ENCODE peak calls at places on chromosome 6, in six cellular contexts. M is aorta, T is keratinocyte, D is H1, X is adrenal gland, Q is pancreas. A is an unnamed sample.

GRCh38 chr6:3389390-3390167 is 67.3 kb downstream of the SLC22A23 start:
- DNase-seq in D (no peak), M (peak; percentile 71), Q (no peak), T (no peak), X (no peak), A (no peak)

GRCh38 chr6:33314943-33315752 is 1.3 kb upstream of the TAPBP start:
- DNase-seq in T (no peak), Q (peak; percentile 52), M (peak; percentile 67), D (peak; percentile 78), X (peak; percentile 64), A (peak; percentile 76)

GRCh38 chr6:3383525-3383924 is 73.3 kb downstream of the SLC22A23 start:
- DNase-seq in Q (peak; percentile 60), T (no peak), X (peak; percentile 54), D (no peak), M (no peak), A (peak; percentile 92)

GRCh38 chr6:101544286-101544685 is 150.8 kb downstream of the GRIK2 start:
- DNase-seq in D (no peak), Q (no peak), X (no peak), T (peak; percentile 23), M (no peak), A (no peak)

GRCh38 chr6:130982060-130982459 is 81.0 kb downstream of the EPB41L2 start:
- DNase-seq in M (no peak), X (no peak), Q (no peak), D (no peak), T (no peak), A (no peak)

GRCh38 chr6:138691595-138692057 is 81.9 kb upstream of the CCDC28A start:
- DNase-seq in T (no peak), X (no peak), Q (peak; percentile 27), D (no peak), M (no peak), A (peak; percentile 31)

GRCh38 chr6:36442083-36442670 is 477 bp downstream of the PXT1 start:
- DNase-seq in M (no peak), X (no peak), Q (no peak), T (no peak), D (no peak), A (no peak)

GRCh38 chr6:20266851-20267608 is 54.8 kb upstream of the MBOAT1 start:
- DNase-seq in M (no peak), Q (no peak), T (peak; percentile 73), D (no peak), X (no peak), A (peak; percentile 13)

GRCh38 chr6:132907915-132908314 is 93.5 kb downstream of the RPS12 start:
- DNase-seq in X (no peak), D (no peak), T (no peak), Q (no peak), M (no peak), A (no peak)

GRCh38 chr6:156282087-156282486 is 495.1 kb upstream of the ARID1B start:
- DNase-seq in X (no peak), D (no peak), Q (no peak), T (no peak), M (no peak), A (no peak)

GRCh38 chr6:158916638-158917037 is 83.4 kb downstream of the RSPH3 start:
- DNase-seq in T (no peak), M (no peak), D (no peak), Q (no peak), X (no peak), A (no peak)

GRCh38 chr6:111982681-111983080 is 71.2 kb upstream of the CCN6 start:
- DNase-seq in D (no peak), M (no peak), T (no peak), X (no peak), Q (no peak), A (no peak)

DNA sequence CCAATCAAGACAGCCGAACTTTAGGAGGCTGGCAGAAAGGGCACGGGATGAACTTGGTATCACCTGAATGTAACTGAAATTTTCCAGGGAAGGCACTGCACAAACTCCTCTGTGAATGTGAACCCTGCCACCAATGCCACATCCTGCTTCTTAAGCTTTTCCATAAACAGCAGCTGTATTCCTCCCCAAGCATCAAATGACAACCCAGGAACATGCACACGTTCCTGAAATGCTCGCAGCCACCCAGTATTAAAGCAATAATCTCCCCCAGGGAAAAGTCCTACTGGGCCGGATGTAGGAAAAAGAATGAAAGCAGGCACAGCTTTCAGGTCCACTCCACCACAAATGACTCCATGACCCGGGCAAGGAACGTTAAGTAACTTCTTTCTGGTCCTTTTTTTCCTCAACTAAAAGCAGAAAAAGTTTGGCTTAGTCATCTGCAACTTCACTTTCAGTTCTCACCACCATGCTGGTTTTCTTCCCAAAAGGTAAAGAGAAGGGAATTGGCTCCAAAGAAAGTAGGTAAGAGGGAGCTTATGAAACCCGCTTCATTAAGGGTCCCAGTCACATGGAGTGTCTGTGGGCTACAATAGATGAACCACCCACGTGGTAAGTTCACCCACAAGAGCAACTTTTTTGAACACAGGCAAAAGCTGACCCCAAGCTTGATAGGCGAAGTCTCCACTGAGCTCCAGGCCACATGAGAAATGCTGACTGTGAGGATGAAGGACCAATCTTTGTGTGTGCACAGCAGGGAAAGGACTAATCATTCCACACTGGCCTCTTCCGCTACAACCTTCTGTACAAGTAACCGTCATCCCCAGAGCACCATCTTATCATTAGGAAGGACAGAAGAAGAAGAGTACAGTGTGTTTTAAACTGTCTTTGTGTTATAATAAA is 90.1 kb downstream of the HIVEP2 start:
- DNase-seq in M (no peak), D (no peak), X (no peak), Q (no peak), T (no peak), A (no peak)
- H3K4me1 ChIP-seq in M (peaks cover 2% of the 10 kb centered on the region), D (peaks cover 10% of the 10 kb centered on the region), X (peaks cover 8% of the 10 kb centered on the region), Q (peaks cover 36% of the 10 kb centered on the region), T (peaks cover 21% of the 10 kb centered on the region), A (peaks cover 3% of the 10 kb centered on the region)

GRCh38 chr6:24908555-24908954 is 27.2 kb downstream of the RIPOR2 start:
- DNase-seq in Q (no peak), D (no peak), X (no peak), T (no peak), M (no peak), A (no peak)
- H3K4me3 ChIP-seq in Q (no peak overlapping the region), D (no peak overlapping the region), X (no peak overlapping the region), T (no peak overlapping the region), M (no peak overlapping the region), A (no peak overlapping the region)

DNA sequence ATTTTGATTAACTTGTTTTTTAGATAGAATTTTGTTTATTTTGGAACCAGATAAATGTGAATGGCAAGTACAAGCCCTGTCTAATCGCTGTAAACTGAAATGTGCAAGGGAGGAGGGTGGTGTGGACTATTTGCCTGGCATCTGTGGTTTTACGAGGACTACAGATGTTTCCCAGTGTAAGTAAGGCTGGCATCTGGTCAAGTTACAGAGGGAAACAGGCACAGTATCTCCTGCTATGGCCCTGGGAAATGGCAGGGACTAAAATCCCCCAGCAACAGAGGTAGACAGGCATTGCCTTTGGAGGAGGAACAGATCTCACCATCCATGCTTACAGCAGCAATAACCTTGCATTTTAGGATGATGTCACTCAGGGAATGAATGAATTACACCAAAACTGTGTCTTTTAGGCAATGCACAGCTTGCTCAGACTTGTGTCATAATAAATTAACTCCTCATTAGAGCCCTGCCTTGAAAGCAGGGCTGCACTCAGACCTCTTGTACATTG is 96.3 kb downstream of the TCP11 start:
- DNase-seq in Q (no peak), D (no peak), T (no peak), X (no peak), M (no peak), A (peak; percentile 17)
- H3K4me1 ChIP-seq in Q (peaks cover 29% of the 10 kb centered on the region), D (peaks cover 63% of the 10 kb centered on the region), T (peaks cover 24% of the 10 kb centered on the region), X (peaks cover 49% of the 10 kb centered on the region), M (peaks cover 4% of the 10 kb centered on the region), A (no peaks in the 10 kb centered on the region)

GRCh38 chr6:148760143-148760505 is 13.3 kb downstream of the UST start:
- DNase-seq in Q (no peak), M (no peak), X (no peak), T (no peak), D (no peak), A (no peak)
- H3K4me3 ChIP-seq in Q (no peak overlapping the region), M (no peak overlapping the region), X (no peak overlapping the region), T (peak overlapping the region; percentile 57), D (no peak overlapping the region), A (no peak overlapping the region)